ENCODE peak calls at places on chromosome 4, in four cellular contexts. Q is astrocyte of the cerebellum, S is transverse colon, L is B cell. C is an unnamed sample.

GRCh38 chr4:183596056-183596757 is 62.8 kb downstream of the RWDD4 start:
- DNase-seq in L (no peak), S (no peak), Q (no peak), C (no peak)

GRCh38 chr4:118120120-118120760 is 86.0 kb downstream of the NDST3 start:
- DNase-seq in S (no peak), Q (no peak), L (no peak), C (no peak)

GRCh38 chr4:20684852-20685763 is 15.2 kb upstream of the PACRGL start:
- DNase-seq in S (no peak), L (no peak), Q (peak), C (peak)

GRCh38 chr4:2935762-2936743 is 27.2 kb downstream of the NOP14 start:
- DNase-seq in Q (no peak), S (no peak), L (no peak), C (peak)

GRCh38 chr4:15894393-15894792 is 44.1 kb downstream of the FGFBP1 start:
- DNase-seq in S (no peak), L (no peak), Q (no peak), C (no peak)

GRCh38 chr4:125741825-125742452 is 427.2 kb downstream of the FAT4 start:
- DNase-seq in Q (peak), L (no peak), S (no peak), C (no peak)

GRCh38 chr4:184282251-184282713 is 64.6 kb upstream of the ENPP6 start:
- DNase-seq in L (no peak), S (peak), Q (no peak), C (peak)

GRCh38 chr4:1345905-1346780 is 865 bp upstream of the UVSSA start:
- DNase-seq in Q (no peak), L (peak), S (peak), C (peak)

GRCh38 chr4:67286724-67287123 is 258.6 kb downstream of the CENPC start:
- DNase-seq in L (no peak), Q (no peak), S (no peak), C (no peak)

GRCh38 chr4:181792641-181793612 is 450.3 kb upstream of the TENM3 start:
- DNase-seq in Q (no peak), S (no peak), L (no peak), C (no peak)

GRCh38 chr4:48114396-48114795 is 19.7 kb downstream of the TXK start:
- DNase-seq in S (no peak), L (no peak), Q (no peak), C (no peak)

GRCh38 chr4:158333820-158334219 is 123.5 kb downstream of the TMEM144 start:
- DNase-seq in L (no peak), S (no peak), Q (no peak), C (no peak)

GRCh38 chr4:123990310-123990709 is 593.7 kb downstream of the SPRY1 start:
- DNase-seq in S (no peak), L (no peak), Q (no peak), C (no peak)

GRCh38 chr4:139484861-139485311 is 31.0 kb downstream of the RAB33B start:
- DNase-seq in Q (no peak), L (no peak), S (no peak), C (no peak)

DNA sequence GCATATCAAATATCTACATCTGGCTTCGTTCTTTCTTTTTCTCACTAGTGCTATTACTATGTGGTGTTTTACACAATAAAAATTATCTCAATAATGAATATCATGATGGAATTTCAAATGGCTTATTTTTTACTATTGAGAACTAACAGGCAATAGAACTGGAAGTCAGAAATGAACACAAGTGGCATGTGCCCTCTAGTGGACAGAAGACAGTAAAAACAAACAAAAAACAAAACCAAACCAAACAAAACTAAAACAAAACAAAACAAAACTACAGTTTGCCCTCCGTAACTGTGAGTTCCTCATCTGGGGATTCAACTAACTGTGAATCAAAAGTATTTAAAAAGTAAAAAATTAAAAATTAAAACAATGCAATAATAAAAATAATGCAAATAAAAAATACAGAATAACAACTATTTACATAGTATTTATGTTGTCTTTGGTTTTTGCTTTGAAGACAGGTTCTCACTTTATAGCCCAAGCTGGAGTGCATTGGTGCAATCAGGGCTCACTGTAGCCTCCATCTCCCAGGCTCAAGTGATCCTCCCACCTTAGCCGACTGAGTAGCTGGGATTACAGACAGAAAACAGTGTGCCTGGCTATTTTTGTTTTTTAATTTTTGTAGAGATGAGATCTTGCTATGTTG is 195.6 kb upstream of the TACR3 start:
- DNase-seq in S (no peak), Q (no peak), L (no peak), C (peak)
- TF ChIP-seq CTCF in S (peak), Q (peak), L (peak), C (peak)

GRCh38 chr4:6680372-6681034 is 13.2 kb upstream of the S100P start:
- DNase-seq in S (no peak), L (no peak), Q (no peak), C (peak)
- TF ChIP-seq CTCF in S (no peak), L (no peak), Q (no peak), C (no peak)

DNA sequence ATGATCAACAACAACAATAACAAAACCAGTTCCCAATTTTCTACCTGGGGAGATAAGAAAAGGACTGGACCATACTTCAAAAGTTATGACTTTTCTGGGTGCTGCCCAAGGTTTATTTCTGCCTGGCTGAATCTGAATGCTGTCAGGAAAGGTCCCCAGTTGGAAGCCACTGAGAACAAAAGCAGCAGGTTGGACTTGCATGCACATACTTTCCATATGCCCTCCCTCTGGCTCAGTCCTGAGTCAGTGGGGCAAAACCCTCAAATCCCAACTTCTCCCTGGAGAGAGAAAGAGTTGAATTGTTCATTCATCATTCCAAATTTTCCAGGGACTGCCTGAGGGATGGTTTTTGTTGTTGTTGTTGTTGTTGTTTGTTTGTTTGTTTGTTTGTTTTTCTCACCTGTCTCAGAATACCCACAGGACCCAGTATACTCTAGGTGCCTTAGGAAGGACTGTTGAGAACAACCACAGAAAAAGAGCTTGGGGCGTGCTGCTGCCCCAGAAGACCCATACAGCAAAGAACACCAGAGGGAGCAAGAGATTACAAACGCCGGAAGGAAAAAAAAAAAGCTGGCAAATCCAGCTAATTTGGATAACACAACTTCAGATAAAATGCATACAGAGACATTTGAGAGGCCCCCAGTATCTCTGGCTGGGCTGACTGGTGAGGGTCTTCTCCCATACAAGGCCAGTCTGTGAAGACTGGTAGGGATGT is 138.9 kb upstream of the INPP4B start:
- DNase-seq in Q (peak), L (no peak), S (no peak), C (no peak)
- TF ChIP-seq CTCF in Q (peak), L (no peak), S (peak), C (no peak)

DNA sequence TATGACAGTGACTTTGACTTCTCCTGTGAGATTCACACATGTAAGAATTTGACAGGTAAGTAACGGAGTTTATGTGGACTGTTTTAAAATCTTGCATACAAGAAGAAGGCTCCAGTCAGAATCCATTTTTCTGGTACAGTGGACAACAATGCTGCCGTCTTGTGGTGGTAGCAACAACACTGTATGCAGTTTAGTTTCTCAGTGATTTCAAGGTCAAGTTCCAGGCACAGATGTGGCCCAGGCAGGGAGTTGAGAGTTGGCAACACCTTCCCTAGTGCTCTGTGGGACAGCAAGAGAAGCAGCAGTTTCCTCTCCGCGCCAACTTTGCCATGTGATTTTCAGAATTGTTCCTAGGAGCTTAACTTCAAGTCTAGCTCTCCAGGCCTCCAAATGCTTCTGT is 56.0 kb upstream of the STPG2 start:
- DNase-seq in Q (no peak), L (no peak), S (no peak), C (no peak)
- TF ChIP-seq CTCF in Q (peak), L (no peak), S (no peak), C (no peak)

DNA sequence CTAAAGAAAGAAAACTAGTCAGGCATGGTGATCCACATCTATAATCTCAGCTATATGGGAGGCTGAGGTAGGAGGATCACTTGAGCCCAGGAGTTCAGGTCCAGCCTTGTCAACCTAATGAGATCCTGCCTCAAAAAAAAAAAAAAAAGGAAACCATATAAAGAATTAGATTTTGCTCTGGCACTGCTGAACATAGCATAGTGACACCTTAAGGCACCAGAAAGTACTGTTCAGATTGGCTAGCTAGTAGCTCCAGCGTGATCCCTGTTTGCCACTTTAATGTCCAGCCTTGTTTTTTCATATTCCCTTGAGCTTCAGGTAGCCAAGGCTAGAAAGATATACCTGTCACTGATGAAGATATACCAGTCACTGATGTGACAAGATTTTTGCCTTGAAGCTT is 34.1 kb downstream of the EXOC1 start:
- DNase-seq in Q (no peak), L (no peak), S (no peak), C (no peak)
- TF ChIP-seq CTCF in Q (no peak), L (no peak), S (no peak), C (no peak)

DNA sequence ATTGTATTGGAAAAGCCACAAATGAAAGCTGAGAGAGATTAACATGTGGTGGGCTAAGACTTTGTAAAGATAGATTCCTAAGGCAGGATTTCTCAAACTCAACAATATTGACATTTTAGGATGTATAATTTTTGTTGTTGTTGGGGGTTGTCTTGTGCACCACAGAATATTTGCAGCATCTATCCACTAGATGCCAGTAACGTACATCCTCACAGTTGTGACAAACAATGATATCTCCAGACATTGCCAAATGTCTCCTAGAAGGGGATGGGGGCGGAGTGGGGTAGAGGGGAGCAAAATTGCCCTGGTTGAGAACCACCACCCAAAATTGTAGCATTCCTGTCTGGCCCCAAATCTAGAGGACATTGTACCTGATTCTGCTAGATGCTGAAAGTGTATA is 14.7 kb upstream of the CBR4 start:
- DNase-seq in S (no peak), L (no peak), Q (no peak), C (peak)
- TF ChIP-seq CTCF in S (peak), L (peak), Q (peak), C (peak)

GRCh38 chr4:6309755-6310154 is 40.1 kb downstream of the WFS1 start:
- DNase-seq in Q (no peak), L (no peak), S (no peak), C (no peak)

GRCh38 chr4:6306299-6306698 is 36.6 kb downstream of the WFS1 start:
- DNase-seq in L (no peak), Q (no peak), S (no peak), C (no peak)

GRCh38 chr4:6307230-6307629 is 37.6 kb downstream of the WFS1 start:
- DNase-seq in Q (no peak), L (no peak), S (no peak), C (no peak)

GRCh38 chr4:6307891-6308290 is 38.2 kb downstream of the WFS1 start:
- DNase-seq in S (no peak), Q (no peak), L (no peak), C (no peak)

DNA sequence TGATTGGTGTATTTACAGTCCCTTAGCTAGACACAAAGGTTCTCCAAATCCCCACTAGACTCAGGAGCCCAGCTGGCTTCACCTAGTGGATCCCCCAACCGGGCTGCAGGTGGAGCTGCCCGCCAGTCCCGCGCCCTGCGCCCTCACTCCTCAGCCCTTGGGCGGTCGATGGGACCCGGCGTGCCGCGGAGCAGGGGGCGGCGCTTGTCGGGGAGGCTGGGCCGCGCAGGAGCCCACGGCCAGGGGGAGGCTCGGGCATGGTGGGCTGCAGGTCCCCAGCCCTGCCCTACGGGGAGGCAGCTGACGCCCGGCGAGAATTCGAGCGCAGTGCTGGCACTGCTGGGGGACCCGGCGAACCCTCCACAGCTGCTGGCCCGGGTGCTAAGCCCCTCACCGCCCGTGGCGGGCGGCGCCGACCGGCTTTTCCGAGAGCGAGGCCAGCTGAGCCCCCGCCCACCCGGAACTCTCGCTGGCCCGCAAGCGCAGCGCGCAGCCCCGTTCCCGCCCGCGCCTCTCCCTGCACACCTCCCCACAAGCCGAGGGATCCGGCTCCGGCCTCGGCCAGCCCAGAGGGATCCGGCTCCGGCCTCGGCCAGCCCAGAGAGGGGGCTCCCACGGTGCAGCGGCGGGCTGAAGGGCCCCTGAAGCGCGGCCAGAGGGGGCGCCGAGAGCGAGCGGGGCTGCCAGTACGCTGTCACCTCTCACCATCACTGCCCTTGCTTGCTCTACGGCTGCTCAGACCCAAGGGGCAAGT is 39.4 kb downstream of the WFS1 start:
- DNase-seq in S (no peak), L (no peak), Q (no peak), C (no peak)
- TF ChIP-seq CTCF in S (no peak), L (no peak), Q (peak), C (no peak)

GRCh38 chr4:138063581-138063980 is 178.6 kb downstream of the SLC7A11 start:
- DNase-seq in Q (no peak), S (no peak), L (no peak), C (no peak)

GRCh38 chr4:138062929-138063328 is 179.2 kb downstream of the SLC7A11 start:
- DNase-seq in S (no peak), Q (no peak), L (no peak), C (no peak)
- TF ChIP-seq CTCF in S (no peak), Q (peak), L (no peak), C (no peak)

C was measured in GM13976.